ENCODE peak calls at places on chromosomes 2 and 18, in seven cellular contexts. E, Y, W, A, O, Q and V are unnamed samples.

GRCh38 chr18:31740180-31740579 is 20.5 kb downstream of the SLC25A52 start:
- DNase-seq in E (no peak), Y (no peak), W (no peak), A (no peak), O (no peak), Q (no peak), V (no peak)

GRCh38 chr2:136384541-136385303 is 266.8 kb upstream of the CXCR4 start:
- DNase-seq in E (peak; percentile 40), Y (peak; percentile 9), W (no peak), A (peak; percentile 26), O (peak; percentile 5), Q (peak; percentile 42), V (no peak)

GRCh38 chr2:27060323-27060722 is 8.9 kb downstream of the AGBL5 start:
- DNase-seq in E (no peak), Y (no peak), W (no peak), A (no peak), O (no peak), Q (no peak), V (no peak)

GRCh38 chr2:28439763-28440162 is 47.1 kb downstream of the FOSL2 start:
- DNase-seq in E (no peak), Y (no peak), W (no peak), A (no peak), O (no peak), Q (no peak), V (no peak)

GRCh38 chr2:234435836-234436481 is 60.9 kb downstream of the ARL4C start:
- DNase-seq in E (no peak), Y (no peak), W (no peak), A (no peak), O (no peak), Q (no peak), V (no peak)

GRCh38 chr2:39855856-39856255 is 76.8 kb upstream of the THUMPD2 start:
- DNase-seq in E (no peak), Y (no peak), W (no peak), A (no peak), O (no peak), Q (no peak), V (no peak)

GRCh38 chr2:1800306-1800705 is 56.0 kb upstream of the PXDN start:
- DNase-seq in E (no peak), Y (no peak), W (no peak), A (no peak), O (no peak), Q (no peak), V (no peak)

GRCh38 chr2:152864601-152865000 is 146.2 kb downstream of the ARL6IP6 start:
- DNase-seq in E (no peak), Y (no peak), W (no peak), A (no peak), O (no peak), Q (no peak), V (no peak)

GRCh38 chr18:56709463-56709862 is 58.3 kb downstream of the WDR7 start:
- DNase-seq in E (peak; percentile 86), Y (peak; percentile 22), W (no peak), A (peak; percentile 18), O (peak; percentile 90), Q (peak; percentile 5), V (peak; percentile 45)

GRCh38 chr18:48932822-48933510 is 17.8 kb downstream of the SMAD7 start:
- DNase-seq in E (no peak), Y (no peak), W (no peak), A (peak; percentile 44), O (no peak), Q (no peak), V (no peak)

GRCh38 chr2:146850746-146851145 is 994.1 kb upstream of the ACVR2A start:
- DNase-seq in E (no peak), Y (no peak), W (no peak), A (no peak), O (no peak), Q (no peak), V (peak; percentile 4)

GRCh38 chr2:104004818-104005217 is 849.1 kb upstream of the POU3F3 start:
- DNase-seq in E (no peak), Y (no peak), W (no peak), A (no peak), O (no peak), Q (no peak), V (no peak)

GRCh38 chr2:112084689-112085381 is 29.8 kb downstream of the TMEM87B start:
- DNase-seq in E (no peak), Y (no peak), W (no peak), A (no peak), O (no peak), Q (no peak), V (no peak)

DNA sequence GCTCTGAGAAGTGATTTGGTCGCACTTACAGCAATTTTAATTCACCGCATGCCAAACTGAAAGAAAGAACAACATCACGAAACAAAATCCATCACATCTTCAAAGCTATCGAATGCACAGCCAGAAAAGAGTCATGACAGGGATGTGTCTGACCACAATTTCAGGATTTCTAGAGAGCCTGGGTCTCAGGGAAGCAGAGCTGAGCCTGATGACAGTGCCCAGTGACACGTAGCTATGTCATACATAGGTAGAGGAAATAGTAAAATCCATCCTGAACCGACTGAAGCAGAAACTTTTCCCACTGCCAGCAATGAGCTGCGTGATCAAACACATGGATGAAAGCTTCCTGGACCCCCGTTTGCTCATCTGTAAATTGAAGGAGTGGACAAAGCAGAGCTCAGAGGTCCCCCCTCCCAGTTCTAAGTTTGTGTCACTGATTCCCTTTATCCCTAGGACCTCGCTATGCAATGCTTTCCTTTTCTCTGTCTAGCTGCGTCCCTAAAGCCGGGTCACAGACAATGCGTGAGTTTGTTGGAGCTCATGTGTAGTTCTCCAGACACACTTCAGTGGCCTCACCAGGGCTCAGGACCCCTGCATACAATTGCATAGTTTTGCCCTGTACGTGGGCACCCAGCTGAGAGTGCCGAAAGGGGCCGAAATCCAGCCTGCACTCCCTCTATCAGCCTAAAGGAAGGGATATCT is 37.6 kb downstream of the CCBE1 start:
- DNase-seq in E (peak; percentile 38), Y (no peak), W (no peak), A (no peak), O (peak; percentile 50), Q (no peak), V (no peak)
- H3K4me3 ChIP-seq in E (no peak overlapping the region), Y (no peak overlapping the region), W (peak overlapping the region; percentile 6), A (no peak overlapping the region), O (peak overlapping the region; percentile 33), Q (no peak overlapping the region), V (peak overlapping the region; percentile 17)

DNA sequence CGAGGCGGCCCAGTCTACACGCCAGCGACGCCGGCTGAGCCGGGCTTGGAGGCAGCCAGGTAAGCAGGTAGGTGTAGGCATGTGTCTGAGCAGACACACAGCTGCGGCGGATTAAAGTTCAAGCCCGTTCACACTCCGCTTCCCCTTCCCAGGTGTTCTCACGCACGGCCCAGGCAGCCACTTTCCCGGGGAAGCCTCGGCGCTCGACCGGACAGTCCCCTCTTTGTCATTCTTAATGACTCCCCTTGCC is 367 bp downstream of the TGFA start:
- DNase-seq in E (peak; percentile 66), Y (no peak), W (no peak), A (no peak), O (no peak), Q (no peak), V (no peak)
- H3K4me3 ChIP-seq in E (peak overlapping the region; percentile 85), Y (peak overlapping the region; percentile 59), W (peak overlapping the region; percentile 74), A (no peak overlapping the region), O (peak overlapping the region; percentile 40), Q (peak overlapping the region; percentile 71), V (peak overlapping the region; percentile 52)

DNA sequence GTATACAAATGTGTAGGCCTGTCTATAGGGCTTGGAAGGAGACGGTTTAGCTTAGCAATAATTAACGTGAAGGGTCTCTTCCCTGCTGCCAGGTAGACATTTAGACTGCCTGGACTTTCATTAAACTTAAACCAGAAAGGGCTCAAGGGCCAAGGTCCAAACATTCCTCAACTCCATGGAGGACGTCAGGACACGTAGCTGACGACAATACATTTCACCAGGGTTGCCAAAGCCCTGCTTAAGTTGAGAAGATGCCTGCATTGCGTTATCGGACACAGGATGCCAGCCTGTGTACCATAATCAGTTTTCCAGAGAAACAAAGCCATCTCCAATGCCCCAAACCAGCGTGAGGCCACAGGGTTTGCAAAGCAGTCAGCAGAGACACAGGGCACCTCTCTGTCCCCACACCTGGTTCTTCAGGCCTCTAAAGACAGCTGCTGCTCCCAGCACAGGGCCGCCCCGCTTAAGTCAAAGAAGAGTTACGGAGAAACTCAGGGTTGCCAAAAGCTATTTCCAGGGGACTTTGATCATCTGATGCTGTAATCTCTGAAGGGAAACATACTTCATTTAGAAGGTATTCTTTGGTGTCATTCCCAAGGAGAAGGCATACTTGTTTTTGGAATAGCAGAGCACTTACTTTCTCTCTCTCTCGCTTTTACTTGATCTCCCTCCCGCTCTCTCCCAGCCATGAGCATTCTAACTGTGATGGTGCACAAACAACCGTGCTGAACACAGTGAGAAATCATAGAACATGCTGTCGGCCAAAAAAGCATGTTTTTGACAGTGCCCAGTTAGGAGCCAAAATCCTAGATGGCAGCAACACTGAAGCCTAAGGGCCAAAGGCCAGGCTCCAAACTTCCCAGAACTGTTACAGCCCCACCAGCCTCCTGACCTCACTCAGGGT is 46.0 kb downstream of the TTC32 start:
- DNase-seq in E (no peak), Y (no peak), W (no peak), A (no peak), O (no peak), Q (no peak), V (no peak)
- H3K4me3 ChIP-seq in E (no peak overlapping the region), Y (no peak overlapping the region), W (no peak overlapping the region), A (no peak overlapping the region), O (no peak overlapping the region), Q (no peak overlapping the region), V (no peak overlapping the region)

GRCh38 chr2:12452211-12452610 is 264.5 kb upstream of the TRIB2 start:
- DNase-seq in E (no peak), Y (no peak), W (no peak), A (peak; percentile 30), O (peak; percentile 96), Q (no peak), V (peak; percentile 69)

GRCh38 chr2:12457831-12458230 is 258.9 kb upstream of the TRIB2 start:
- DNase-seq in E (no peak), Y (no peak), W (no peak), A (no peak), O (peak; percentile 54), Q (no peak), V (no peak)

GRCh38 chr2:12455626-12456025 is 261.1 kb upstream of the TRIB2 start:
- DNase-seq in E (no peak), Y (no peak), W (no peak), A (no peak), O (peak; percentile 35), Q (no peak), V (no peak)

GRCh38 chr2:12453731-12454130 is 263.0 kb upstream of the TRIB2 start:
- DNase-seq in E (no peak), Y (no peak), W (no peak), A (no peak), O (no peak), Q (no peak), V (no peak)

DNA sequence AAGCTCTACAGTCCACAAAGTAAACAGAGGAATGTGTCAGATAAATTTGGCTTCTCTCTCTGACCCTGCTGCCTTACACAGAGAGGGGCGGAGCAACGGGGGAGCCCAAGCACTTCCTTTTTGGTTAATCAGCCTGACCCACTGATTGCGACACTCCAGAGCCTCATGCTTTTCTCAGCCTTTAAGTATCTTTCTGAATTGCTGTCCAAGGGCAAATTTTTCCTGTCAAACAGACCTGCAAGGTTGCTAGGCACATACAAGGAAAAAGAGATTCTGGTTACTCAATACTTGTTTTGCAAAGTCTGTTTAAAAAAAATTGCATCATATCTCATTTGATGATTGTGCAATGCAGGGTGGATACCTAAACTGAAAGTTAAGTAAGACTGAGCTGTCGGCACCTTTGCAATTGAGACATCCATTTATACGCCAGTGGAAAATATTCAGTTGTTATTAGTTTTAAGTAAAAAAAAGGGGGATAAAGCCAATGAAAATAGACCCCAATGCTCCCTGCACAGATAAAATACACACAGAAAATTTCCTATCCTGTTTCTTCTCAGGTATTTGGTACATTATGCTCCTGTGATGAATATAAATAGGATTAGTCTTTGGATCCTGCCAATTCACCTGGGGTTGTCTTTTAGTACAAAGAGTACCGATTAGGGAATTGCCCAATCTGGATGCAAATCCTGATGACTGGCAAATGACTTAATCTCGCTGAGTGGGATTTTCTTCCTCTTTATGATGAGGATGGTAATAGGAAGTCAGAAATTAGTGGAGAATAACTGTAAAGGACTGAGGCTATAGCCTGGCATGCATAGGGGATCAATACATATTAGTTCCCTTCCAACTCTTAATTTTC is 260.2 kb upstream of the TRIB2 start:
- DNase-seq in E (peak; percentile 96), Y (peak; percentile 26), W (peak; percentile 95), A (no peak), O (peak; percentile 99), Q (peak; percentile 14), V (peak; percentile 99)
- H3K4me3 ChIP-seq in E (peak overlapping the region; percentile 28), Y (no peak overlapping the region), W (peak overlapping the region; percentile 24), A (no peak overlapping the region), O (no peak overlapping the region), Q (peak overlapping the region; percentile 32), V (no peak overlapping the region)